ENCODE peak calls at places on chromosomes 5 and 9, in four cellular contexts. T is tibial nerve, K is endodermal cell, F is H1. Y is an unnamed sample.

GRCh38 chr9:113483676-113484257 is 20.2 kb downstream of the RGS3 start:
- DNase-seq in F (no peak), K (peak; percentile 34), T (no peak), Y (no peak)

GRCh38 chr9:89755835-89756234 is 151.0 kb downstream of the GADD45G start:
- DNase-seq in F (no peak), K (no peak), T (no peak), Y (no peak)

GRCh38 chr9:119802621-119803020 is 433.4 kb upstream of the BRINP1 start:
- DNase-seq in T (no peak), K (peak; percentile 48), F (peak; percentile 47), Y (no peak)

GRCh38 chr5:148740966-148741742 is 85.3 kb upstream of the ADRB2 start:
- DNase-seq in F (no peak), T (no peak), K (no peak), Y (no peak)

GRCh38 chr5:157860898-157861894 is 2.3 kb upstream of the CLINT1 start:
- DNase-seq in F (no peak), K (no peak), T (no peak), Y (no peak)

GRCh38 chr9:121682926-121683485 is 31.6 kb downstream of the DAB2IP start:
- DNase-seq in T (no peak), F (no peak), K (no peak), Y (no peak)

GRCh38 chr5:37724395-37725125 is 115.3 kb downstream of the GDNF start:
- DNase-seq in T (no peak), K (no peak), F (no peak), Y (no peak)

GRCh38 chr9:105275938-105276337 is 31.5 kb downstream of the SLC44A1 start:
- DNase-seq in F (no peak), T (no peak), K (no peak), Y (no peak)

GRCh38 chr9:95822583-95823431 is 52.7 kb upstream of the ERCC6L2 start:
- DNase-seq in T (no peak), K (no peak), F (no peak), Y (no peak)

GRCh38 chr5:170632985-170633234 is 129.1 kb downstream of the KCNIP1 start:
- DNase-seq in K (peak; percentile 95), F (peak; percentile 96), T (peak; percentile 38), Y (no peak)

GRCh38 chr9:7071916-7072315 is 314.1 kb downstream of the KDM4C start:
- DNase-seq in T (no peak), K (no peak), F (no peak), Y (no peak)

GRCh38 chr5:141326088-141326854 is 4.0 kb upstream of the PCDHGA1 start:
- DNase-seq in F (peak; percentile 73), K (peak; percentile 91), T (peak; percentile 23), Y (peak; percentile 22)
- H3K27ac ChIP-seq in F (no peak overlapping the region), K (no peak overlapping the region), T (peak overlapping the region; percentile 69), Y (no peak overlapping the region)

GRCh38 chr9:117745598-117745997 is 41.4 kb downstream of the TLR4 start:
- DNase-seq in T (no peak), K (no peak), F (no peak), Y (no peak)

GRCh38 chr9:117744856-117745389 is 40.7 kb downstream of the TLR4 start:
- DNase-seq in T (no peak), F (no peak), K (no peak), Y (no peak)

GRCh38 chr9:117744390-117744789 is 40.2 kb downstream of the TLR4 start:
- DNase-seq in K (no peak), T (no peak), F (no peak), Y (no peak)

GRCh38 chr9:117747571-117747970 is 43.4 kb downstream of the TLR4 start:
- DNase-seq in K (no peak), T (no peak), F (no peak), Y (no peak)

GRCh38 chr9:117746263-117746662 is 42.1 kb downstream of the TLR4 start:
- DNase-seq in T (no peak), K (no peak), F (no peak), Y (no peak)
- H3K27me3 ChIP-seq in T (peaks cover 14% of the 10 kb centered on the region), K (peaks cover 19% of the 10 kb centered on the region), F (no peaks in the 10 kb centered on the region), Y (no peaks in the 10 kb centered on the region)

GRCh38 chr9:130834371-130835311 is at the start of gene ABL1:
- DNase-seq in K (peak; percentile 86), T (peak; percentile 64), F (peak; percentile 80), Y (peak; percentile 85)
- H3K4me1 ChIP-seq in K (peaks cover 6% of the 10 kb centered on the region), T (peaks cover 63% of the 10 kb centered on the region), F (peaks cover 22% of the 10 kb centered on the region), Y (peaks cover 13% of the 10 kb centered on the region)

GRCh38 chr9:994005-994404 is 17.6 kb downstream of the DMRT3 start:
- DNase-seq in K (no peak), F (no peak), T (no peak), Y (no peak)
- H3K27ac ChIP-seq in K (no peak overlapping the region), F (no peak overlapping the region), T (no peak overlapping the region), Y (no peak overlapping the region)

DNA sequence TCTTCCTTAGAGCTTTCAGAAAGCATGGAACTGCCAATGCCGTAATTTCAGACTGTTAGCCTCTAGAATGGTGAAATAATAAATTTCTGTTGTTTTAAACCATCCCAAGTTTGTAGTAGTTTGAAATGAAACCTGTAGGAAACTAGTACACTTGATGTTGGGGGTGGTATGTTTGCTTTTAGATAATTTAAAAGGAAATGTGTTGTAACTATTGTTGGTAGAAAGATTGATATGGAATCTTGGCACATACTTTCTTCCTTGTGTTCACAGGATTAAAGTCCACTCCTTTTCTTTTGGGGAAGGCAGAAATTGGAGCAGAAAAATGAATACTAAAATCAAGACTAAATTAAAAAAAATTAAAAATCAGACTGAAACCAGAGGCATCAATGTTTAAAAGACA is 66.0 kb upstream of the ARRDC3 start:
- DNase-seq in T (no peak), K (no peak), F (no peak), Y (no peak)
- H3K27me3 ChIP-seq in T (no peaks in the 10 kb centered on the region), K (no peaks in the 10 kb centered on the region), F (no peaks in the 10 kb centered on the region), Y (no peaks in the 10 kb centered on the region)

DNA sequence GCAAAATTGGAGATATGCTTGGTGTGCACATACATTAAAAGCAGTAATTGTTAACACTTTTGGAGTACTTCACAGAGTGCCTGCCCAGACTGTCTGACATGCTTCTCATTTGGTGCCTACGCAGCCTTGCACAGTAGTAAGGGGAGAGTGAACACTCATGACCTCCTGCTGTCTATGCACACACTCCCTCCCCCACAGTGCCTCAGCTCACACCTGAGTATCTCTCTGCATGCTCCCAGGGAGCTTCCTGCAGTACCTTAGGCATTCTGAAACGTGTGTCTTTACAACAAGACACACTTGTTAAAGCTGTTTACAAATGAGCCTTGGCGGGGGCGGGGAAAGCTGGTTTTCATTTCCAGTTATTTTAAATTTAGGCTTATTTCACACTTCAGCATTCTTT is 18.0 kb downstream of the MAP3K1 start:
- DNase-seq in T (no peak), K (peak; percentile 75), F (no peak), Y (no peak)
- H3K4me1 ChIP-seq in T (peaks cover 89% of the 10 kb centered on the region), K (peaks cover 22% of the 10 kb centered on the region), F (peaks cover 25% of the 10 kb centered on the region), Y (peaks cover 88% of the 10 kb centered on the region)